ENCODE peak calls at places on chromosomes 7 and 10, in eight cellular contexts. One of them, this sample, is unnamed.
A peak's percentile ranks its signal among the peaks of the same experiment; 100 is the strongest.

GRCh38 chr7:86814980-86815379 is 171.3 kb downstream of the GRM3 start:
- DNase-seq in heart left ventricle: no peak
- DNase-seq in activated CD4-positive, alpha-beta T cell treated with anti-CD3 and anti-CD28 coated beads, Interleukin-2, amount 50 U/mL, for 24 hours: no peak
- DNase-seq in T-helper 1 cell: no peak
- DNase-seq in A549: peak; percentile 40
- DNase-seq in lower leg skin: no peak
- DNase-seq in endothelial cell: peak; percentile 28
- DNase-seq in T-helper 9 cell: no peak
- DNase-seq in this sample: no peak

GRCh38 chr10:47458466-47459154 is 25.3 kb downstream of the ANXA8 start:
- DNase-seq in heart left ventricle: no peak
- DNase-seq in activated CD4-positive, alpha-beta T cell treated with anti-CD3 and anti-CD28 coated beads, Interleukin-2, amount 50 U/mL, for 24 hours: no peak
- DNase-seq in T-helper 1 cell: no peak
- DNase-seq in A549: peak; percentile 42
- DNase-seq in lower leg skin: peak; percentile 66
- DNase-seq in endothelial cell: no peak
- DNase-seq in T-helper 9 cell: no peak
- DNase-seq in this sample: no peak

GRCh38 chr7:86644282-86645173 is 819 bp downstream of the GRM3 start:
- DNase-seq in heart left ventricle: no peak
- DNase-seq in activated CD4-positive, alpha-beta T cell treated with anti-CD3 and anti-CD28 coated beads, Interleukin-2, amount 50 U/mL, for 24 hours: no peak
- DNase-seq in T-helper 1 cell: no peak
- DNase-seq in A549: no peak
- DNase-seq in lower leg skin: no peak
- DNase-seq in endothelial cell: peak; percentile 38
- DNase-seq in T-helper 9 cell: no peak
- DNase-seq in this sample: no peak

GRCh38 chr10:101337836-101338235 is 16.1 kb upstream of the BTRC start:
- DNase-seq in heart left ventricle: no peak
- DNase-seq in activated CD4-positive, alpha-beta T cell treated with anti-CD3 and anti-CD28 coated beads, Interleukin-2, amount 50 U/mL, for 24 hours: no peak
- DNase-seq in T-helper 1 cell: no peak
- DNase-seq in A549: no peak
- DNase-seq in lower leg skin: no peak
- DNase-seq in endothelial cell: no peak
- DNase-seq in T-helper 9 cell: no peak
- DNase-seq in this sample: no peak

GRCh38 chr7:47621985-47622561 is 40.2 kb upstream of the TNS3 start:
- DNase-seq in heart left ventricle: no peak
- DNase-seq in activated CD4-positive, alpha-beta T cell treated with anti-CD3 and anti-CD28 coated beads, Interleukin-2, amount 50 U/mL, for 24 hours: no peak
- DNase-seq in T-helper 1 cell: no peak
- DNase-seq in A549: no peak
- DNase-seq in lower leg skin: no peak
- DNase-seq in endothelial cell: no peak
- DNase-seq in T-helper 9 cell: no peak
- DNase-seq in this sample: no peak

GRCh38 chr10:44198780-44199097 is 186.2 kb downstream of the CXCL12 start:
- DNase-seq in heart left ventricle: no peak
- DNase-seq in activated CD4-positive, alpha-beta T cell treated with anti-CD3 and anti-CD28 coated beads, Interleukin-2, amount 50 U/mL, for 24 hours: no peak
- DNase-seq in T-helper 1 cell: no peak
- DNase-seq in A549: no peak
- DNase-seq in lower leg skin: no peak
- DNase-seq in endothelial cell: no peak
- DNase-seq in T-helper 9 cell: no peak
- DNase-seq in this sample: no peak

GRCh38 chr10:106992064-106992463 is 172.4 kb downstream of the SORCS1 start:
- DNase-seq in heart left ventricle: no peak
- DNase-seq in activated CD4-positive, alpha-beta T cell treated with anti-CD3 and anti-CD28 coated beads, Interleukin-2, amount 50 U/mL, for 24 hours: no peak
- DNase-seq in T-helper 1 cell: no peak
- DNase-seq in A549: no peak
- DNase-seq in lower leg skin: no peak
- DNase-seq in endothelial cell: no peak
- DNase-seq in T-helper 9 cell: no peak
- DNase-seq in this sample: no peak

GRCh38 chr10:115861864-115862263 is 411.1 kb downstream of the GFRA1 start:
- DNase-seq in heart left ventricle: no peak
- DNase-seq in activated CD4-positive, alpha-beta T cell treated with anti-CD3 and anti-CD28 coated beads, Interleukin-2, amount 50 U/mL, for 24 hours: no peak
- DNase-seq in T-helper 1 cell: no peak
- DNase-seq in A549: peak; percentile 12
- DNase-seq in lower leg skin: no peak
- DNase-seq in endothelial cell: no peak
- DNase-seq in T-helper 9 cell: no peak
- DNase-seq in this sample: no peak

GRCh38 chr10:72044417-72045041 is 43.8 kb downstream of the SPOCK2 start:
- DNase-seq in heart left ventricle: no peak
- DNase-seq in activated CD4-positive, alpha-beta T cell treated with anti-CD3 and anti-CD28 coated beads, Interleukin-2, amount 50 U/mL, for 24 hours: no peak
- DNase-seq in T-helper 1 cell: no peak
- DNase-seq in A549: peak; percentile 43
- DNase-seq in lower leg skin: no peak
- DNase-seq in endothelial cell: peak; percentile 22
- DNase-seq in T-helper 9 cell: no peak
- DNase-seq in this sample: no peak

GRCh38 chr10:72952189-72952900 is 2.3 kb downstream of the PLA2G12B start:
- DNase-seq in heart left ventricle: no peak
- DNase-seq in activated CD4-positive, alpha-beta T cell treated with anti-CD3 and anti-CD28 coated beads, Interleukin-2, amount 50 U/mL, for 24 hours: no peak
- DNase-seq in T-helper 1 cell: no peak
- DNase-seq in A549: no peak
- DNase-seq in lower leg skin: no peak
- DNase-seq in endothelial cell: no peak
- DNase-seq in T-helper 9 cell: no peak
- DNase-seq in this sample: no peak

GRCh38 chr7:217781-218180 is 25.4 kb downstream of the FAM20C start:
- DNase-seq in heart left ventricle: no peak
- DNase-seq in activated CD4-positive, alpha-beta T cell treated with anti-CD3 and anti-CD28 coated beads, Interleukin-2, amount 50 U/mL, for 24 hours: no peak
- DNase-seq in T-helper 1 cell: no peak
- DNase-seq in A549: no peak
- DNase-seq in lower leg skin: no peak
- DNase-seq in endothelial cell: no peak
- DNase-seq in T-helper 9 cell: no peak
- DNase-seq in this sample: no peak

GRCh38 chr7:14836006-14836405 is 66.5 kb downstream of the DGKB start:
- DNase-seq in heart left ventricle: no peak
- DNase-seq in activated CD4-positive, alpha-beta T cell treated with anti-CD3 and anti-CD28 coated beads, Interleukin-2, amount 50 U/mL, for 24 hours: no peak
- DNase-seq in T-helper 1 cell: no peak
- DNase-seq in A549: no peak
- DNase-seq in lower leg skin: no peak
- DNase-seq in endothelial cell: no peak
- DNase-seq in T-helper 9 cell: no peak
- DNase-seq in this sample: no peak

GRCh38 chr7:155497149-155497901 is 39.4 kb downstream of the EN2 start:
- DNase-seq in heart left ventricle: no peak
- DNase-seq in activated CD4-positive, alpha-beta T cell treated with anti-CD3 and anti-CD28 coated beads, Interleukin-2, amount 50 U/mL, for 24 hours: no peak
- DNase-seq in T-helper 1 cell: no peak
- DNase-seq in A549: no peak
- DNase-seq in lower leg skin: peak; percentile 76
- DNase-seq in endothelial cell: no peak
- DNase-seq in T-helper 9 cell: no peak
- DNase-seq in this sample: no peak

GRCh38 chr7:42020067-42020466 is 216.9 kb downstream of the GLI3 start:
- DNase-seq in heart left ventricle: no peak
- DNase-seq in activated CD4-positive, alpha-beta T cell treated with anti-CD3 and anti-CD28 coated beads, Interleukin-2, amount 50 U/mL, for 24 hours: no peak
- DNase-seq in T-helper 1 cell: no peak
- DNase-seq in A549: no peak
- DNase-seq in lower leg skin: no peak
- DNase-seq in endothelial cell: no peak
- DNase-seq in T-helper 9 cell: no peak
- DNase-seq in this sample: no peak

GRCh38 chr10:113026679-113027078 is 76.6 kb downstream of the TCF7L2 start:
- DNase-seq in heart left ventricle: no peak
- DNase-seq in activated CD4-positive, alpha-beta T cell treated with anti-CD3 and anti-CD28 coated beads, Interleukin-2, amount 50 U/mL, for 24 hours: no peak
- DNase-seq in T-helper 1 cell: no peak
- DNase-seq in A549: no peak
- DNase-seq in lower leg skin: no peak
- DNase-seq in endothelial cell: no peak
- DNase-seq in T-helper 9 cell: no peak
- DNase-seq in this sample: no peak

GRCh38 chr7:19305698-19306097 is 160.5 kb upstream of the FERD3L start:
- DNase-seq in heart left ventricle: no peak
- DNase-seq in activated CD4-positive, alpha-beta T cell treated with anti-CD3 and anti-CD28 coated beads, Interleukin-2, amount 50 U/mL, for 24 hours: no peak
- DNase-seq in T-helper 1 cell: no peak
- DNase-seq in A549: no peak
- DNase-seq in lower leg skin: no peak
- DNase-seq in endothelial cell: no peak
- DNase-seq in T-helper 9 cell: no peak
- DNase-seq in this sample: no peak

GRCh38 chr10:65793738-65794425 is 1132.0 kb upstream of the LRRTM3 start:
- DNase-seq in heart left ventricle: no peak
- DNase-seq in activated CD4-positive, alpha-beta T cell treated with anti-CD3 and anti-CD28 coated beads, Interleukin-2, amount 50 U/mL, for 24 hours: no peak
- DNase-seq in T-helper 1 cell: no peak
- DNase-seq in A549: peak; percentile 8
- DNase-seq in lower leg skin: no peak
- DNase-seq in endothelial cell: no peak
- DNase-seq in T-helper 9 cell: no peak
- DNase-seq in this sample: no peak

GRCh38 chr10:79070611-79071534 is 2.1 kb downstream of the ZMIZ1 start:
- DNase-seq in heart left ventricle: peak; percentile 90
- DNase-seq in activated CD4-positive, alpha-beta T cell treated with anti-CD3 and anti-CD28 coated beads, Interleukin-2, amount 50 U/mL, for 24 hours: no peak
- DNase-seq in T-helper 1 cell: no peak
- DNase-seq in A549: peak; percentile 85
- DNase-seq in lower leg skin: peak; percentile 98
- DNase-seq in endothelial cell: peak; percentile 37
- DNase-seq in T-helper 9 cell: no peak
- DNase-seq in this sample: no peak

GRCh38 chr7:111980721-111981120 is 225.5 kb downstream of the DOCK4 start:
- DNase-seq in heart left ventricle: no peak
- DNase-seq in activated CD4-positive, alpha-beta T cell treated with anti-CD3 and anti-CD28 coated beads, Interleukin-2, amount 50 U/mL, for 24 hours: no peak
- DNase-seq in T-helper 1 cell: no peak
- DNase-seq in A549: no peak
- DNase-seq in lower leg skin: no peak
- DNase-seq in endothelial cell: no peak
- DNase-seq in T-helper 9 cell: no peak
- DNase-seq in this sample: no peak

GRCh38 chr7:43137811-43138210 is 25.4 kb downstream of the HECW1 start:
- DNase-seq in heart left ventricle: no peak
- DNase-seq in activated CD4-positive, alpha-beta T cell treated with anti-CD3 and anti-CD28 coated beads, Interleukin-2, amount 50 U/mL, for 24 hours: no peak
- DNase-seq in T-helper 1 cell: no peak
- DNase-seq in A549: no peak
- DNase-seq in lower leg skin: no peak
- DNase-seq in endothelial cell: no peak
- DNase-seq in T-helper 9 cell: no peak
- DNase-seq in this sample: no peak

GRCh38 chr10:31961675-31962074 is 33.0 kb upstream of the ARHGAP12 start:
- DNase-seq in heart left ventricle: no peak
- DNase-seq in activated CD4-positive, alpha-beta T cell treated with anti-CD3 and anti-CD28 coated beads, Interleukin-2, amount 50 U/mL, for 24 hours: no peak
- DNase-seq in T-helper 1 cell: no peak
- DNase-seq in A549: peak; percentile 37
- DNase-seq in lower leg skin: no peak
- DNase-seq in endothelial cell: no peak
- DNase-seq in T-helper 9 cell: no peak
- DNase-seq in this sample: no peak